ENCODE peak calls at places on chromosomes 3 and 15, in ten cellular contexts. J, V, Q, N, Y, A, K, O, Z and D are unnamed samples.

GRCh38 chr15:29678504-29679034 is 143.7 kb downstream of the TJP1 start:
- DNase-seq in Q (no peak), A (no peak), K (no peak), J (no peak), Z (no peak), N (no peak), V (no peak), O (no peak), Y (no peak), D (no peak)

GRCh38 chr15:52254331-52254730 is 41.3 kb downstream of the MYO5C start:
- DNase-seq in N (no peak), Q (no peak), J (no peak), A (no peak), Z (peak; percentile 5), K (no peak), O (no peak), Y (no peak), V (no peak), D (peak; percentile 36)

GRCh38 chr15:83682476-83683162 is 28.7 kb downstream of the ADAMTSL3 start:
- DNase-seq in O (no peak), Q (no peak), N (no peak), Z (no peak), K (no peak), Y (no peak), V (no peak), A (no peak), J (no peak), D (no peak)

GRCh38 chr3:14558029-14558428 is 17.9 kb upstream of the GRIP2 start:
- DNase-seq in Z (no peak), N (no peak), Y (no peak), J (no peak), A (no peak), Q (no peak), V (no peak), K (no peak), O (no peak), D (no peak)

GRCh38 chr3:52432225-52432624 is 12.7 kb downstream of the SEMA3G start:
- DNase-seq in Z (no peak), O (no peak), Q (no peak), V (no peak), J (no peak), A (no peak), K (no peak), N (no peak), Y (no peak), D (no peak)

GRCh38 chr3:21573291-21573690 is 177.7 kb downstream of the ZNF385D start:
- DNase-seq in Y (no peak), O (no peak), A (no peak), Z (no peak), V (peak; percentile 5), J (no peak), N (no peak), Q (no peak), K (peak; percentile 8), D (peak; percentile 48)

GRCh38 chr15:67003586-67003985 is 61.8 kb upstream of the SMAD3 start:
- DNase-seq in O (no peak), Y (no peak), N (no peak), A (no peak), V (no peak), Q (no peak), K (no peak), J (peak; percentile 33), Z (no peak), D (no peak)

GRCh38 chr3:195001961-195002861 is 268.7 kb downstream of the XXYLT1 start:
- DNase-seq in A (no peak), Q (no peak), O (no peak), V (peak; percentile 72), N (peak; percentile 86), J (peak; percentile 17), K (peak; percentile 20), Y (peak; percentile 46), Z (peak; percentile 80), D (peak; percentile 88)

GRCh38 chr3:155745795-155746550 is 1.1 kb upstream of the PLCH1 start:
- DNase-seq in Q (no peak), Y (peak; percentile 39), A (no peak), Z (peak; percentile 27), N (peak; percentile 62), K (no peak), V (peak; percentile 10), J (no peak), O (no peak), D (peak; percentile 4)

GRCh38 chr3:87298111-87298718 is 21.8 kb upstream of the POU1F1 start:
- DNase-seq in O (no peak), Q (no peak), Z (peak; percentile 59), Y (no peak), N (peak; percentile 34), A (no peak), K (no peak), J (peak; percentile 40), V (peak; percentile 72), D (peak; percentile 46)

GRCh38 chr3:143002083-143002712 is 828 bp downstream of the U2SURP start:
- DNase-seq in O (no peak), Y (no peak), N (peak; percentile 46), Z (peak; percentile 57), A (no peak), K (no peak), J (peak; percentile 10), Q (no peak), V (peak; percentile 44), D (peak; percentile 67)

GRCh38 chr3:54969652-54970051 is 41.8 kb upstream of the LRTM1 start:
- DNase-seq in A (no peak), K (no peak), J (no peak), V (no peak), Z (no peak), N (no peak), Y (no peak), O (no peak), Q (no peak), D (no peak)

GRCh38 chr3:15823092-15823491 is 25.3 kb upstream of the ANKRD28 start:
- DNase-seq in Z (no peak), K (no peak), N (no peak), Q (no peak), O (no peak), V (no peak), A (no peak), Y (peak; percentile 3), J (no peak), D (no peak)